ENCODE peak calls at places on chromosomes 11 and 22, in six cellular contexts. One of them, this sample, is unnamed.

GRCh38 chr22:26718905-26719304 is 61.5 kb downstream of the MIAT start:
- DNase-seq in HepG2: no peak
- DNase-seq in H1: no peak
- DNase-seq in esophagus muscularis mucosa: no peak
- DNase-seq in HCT116: no peak
- DNase-seq in breast epithelium: no peak
- DNase-seq in this sample: no peak

GRCh38 chr22:40401532-40401931 is 31.1 kb downstream of the SGSM3 start:
- DNase-seq in HCT116: no peak
- DNase-seq in HepG2: no peak
- DNase-seq in H1: no peak
- DNase-seq in breast epithelium: no peak
- DNase-seq in esophagus muscularis mucosa: no peak
- DNase-seq in this sample: no peak

GRCh38 chr11:111665779-111666178 is 63.5 kb downstream of the SIK2 start:
- DNase-seq in esophagus muscularis mucosa: no peak
- DNase-seq in HepG2: peak
- DNase-seq in breast epithelium: no peak
- DNase-seq in H1: no peak
- DNase-seq in HCT116: no peak
- DNase-seq in this sample: no peak

GRCh38 chr11:120929664-120930154 is 94.2 kb upstream of the TBCEL start:
- DNase-seq in H1: peak
- DNase-seq in breast epithelium: no peak
- DNase-seq in esophagus muscularis mucosa: no peak
- DNase-seq in HCT116: peak
- DNase-seq in HepG2: peak
- DNase-seq in this sample: peak

GRCh38 chr22:18008136-18008535 is 16.2 kb downstream of the MICAL3 start:
- DNase-seq in HCT116: no peak
- DNase-seq in HepG2: no peak
- DNase-seq in esophagus muscularis mucosa: no peak
- DNase-seq in breast epithelium: no peak
- DNase-seq in H1: no peak
- DNase-seq in this sample: no peak

GRCh38 chr22:30600925-30601324 is 6.0 kb upstream of the TCN2 start:
- DNase-seq in esophagus muscularis mucosa: no peak
- DNase-seq in breast epithelium: no peak
- DNase-seq in HepG2: no peak
- DNase-seq in H1: no peak
- DNase-seq in HCT116: no peak
- DNase-seq in this sample: no peak

GRCh38 chr11:122202161-122202950 is 86.3 kb upstream of the BLID start:
- DNase-seq in H1: peak
- DNase-seq in HepG2: peak
- DNase-seq in breast epithelium: no peak
- DNase-seq in esophagus muscularis mucosa: peak
- DNase-seq in HCT116: peak
- DNase-seq in this sample: no peak

GRCh38 chr11:119422505-119423416 is at the start of gene THY1:
- DNase-seq in HepG2: no peak
- DNase-seq in breast epithelium: no peak
- DNase-seq in H1: peak
- DNase-seq in esophagus muscularis mucosa: no peak
- DNase-seq in HCT116: no peak
- DNase-seq in this sample: no peak

GRCh38 chr11:100857236-100858005 is 170.3 kb downstream of the ARHGAP42 start:
- DNase-seq in HepG2: no peak
- DNase-seq in breast epithelium: no peak
- DNase-seq in esophagus muscularis mucosa: no peak
- DNase-seq in HCT116: no peak
- DNase-seq in H1: no peak
- DNase-seq in this sample: no peak

GRCh38 chr11:60873533-60873932 is 6.2 kb downstream of the ZP1 start:
- DNase-seq in breast epithelium: no peak
- DNase-seq in esophagus muscularis mucosa: no peak
- DNase-seq in H1: no peak
- DNase-seq in HCT116: no peak
- DNase-seq in HepG2: no peak
- DNase-seq in this sample: no peak

GRCh38 chr22:26801449-26801848 is 144.1 kb downstream of the MIAT start:
- DNase-seq in HCT116: no peak
- DNase-seq in HepG2: no peak
- DNase-seq in breast epithelium: no peak
- DNase-seq in H1: no peak
- DNase-seq in esophagus muscularis mucosa: no peak
- DNase-seq in this sample: no peak

GRCh38 chr11:75244052-75244814 is 3.7 kb downstream of the TPBGL start:
- DNase-seq in HCT116: no peak
- DNase-seq in H1: no peak
- DNase-seq in HepG2: no peak
- DNase-seq in breast epithelium: no peak
- DNase-seq in esophagus muscularis mucosa: no peak
- DNase-seq in this sample: peak

GRCh38 chr11:96340555-96340885 is 2.5 kb downstream of the MAML2 start:
- DNase-seq in esophagus muscularis mucosa: no peak
- DNase-seq in breast epithelium: no peak
- DNase-seq in HCT116: no peak
- DNase-seq in H1: no peak
- DNase-seq in HepG2: no peak
- DNase-seq in this sample: no peak

GRCh38 chr11:2550606-2550970 is 105.8 kb downstream of the KCNQ1 start:
- DNase-seq in esophagus muscularis mucosa: no peak
- DNase-seq in HepG2: no peak
- DNase-seq in breast epithelium: no peak
- DNase-seq in HCT116: no peak
- DNase-seq in H1: no peak
- DNase-seq in this sample: no peak

GRCh38 chr11:129489254-129489653 is 113.6 kb downstream of the BARX2 start:
- DNase-seq in HCT116: no peak
- DNase-seq in HepG2: no peak
- DNase-seq in breast epithelium: no peak
- DNase-seq in H1: no peak
- DNase-seq in esophagus muscularis mucosa: no peak
- DNase-seq in this sample: no peak

GRCh38 chr11:73314121-73314948 is 6.3 kb downstream of the ARHGEF17 start:
- DNase-seq in breast epithelium: no peak
- DNase-seq in HepG2: peak
- DNase-seq in HCT116: no peak
- DNase-seq in esophagus muscularis mucosa: no peak
- DNase-seq in H1: no peak
- DNase-seq in this sample: no peak

DNA sequence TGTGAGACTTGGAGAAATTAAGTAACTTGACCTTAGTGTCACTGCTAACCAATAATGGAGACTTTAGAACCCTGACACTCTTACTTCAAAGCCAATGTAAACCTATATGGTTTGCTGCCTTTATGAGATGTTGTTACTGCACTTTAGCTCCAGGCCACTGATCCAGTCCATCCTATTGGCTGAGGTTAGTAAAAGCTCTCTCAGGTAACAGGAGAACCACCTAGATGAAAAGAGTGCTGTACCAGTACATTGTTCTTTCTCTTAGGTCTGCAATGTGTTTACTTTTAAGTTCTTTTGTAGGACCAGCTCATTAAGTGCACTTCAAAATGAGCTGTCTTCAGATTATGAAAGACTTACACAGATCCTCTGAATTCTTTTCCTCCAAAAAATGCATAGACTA is 994.0 kb upstream of the FAT3 start:
- DNase-seq in H1: no peak
- DNase-seq in breast epithelium: no peak
- DNase-seq in HepG2: no peak
- DNase-seq in HCT116: no peak
- DNase-seq in esophagus muscularis mucosa: no peak
- DNase-seq in this sample: no peak
- H3K27ac ChIP-seq in H1: no peak
- H3K27ac ChIP-seq in breast epithelium: no peak
- H3K27ac ChIP-seq in HepG2: no peak
- H3K27ac ChIP-seq in HCT116: no peak
- H3K27ac ChIP-seq in esophagus muscularis mucosa: no peak
- H3K27ac ChIP-seq in this sample: no peak

GRCh38 chr11:1010551-1011319 is 25.8 kb downstream of the MUC6 start:
- DNase-seq in breast epithelium: no peak
- DNase-seq in esophagus muscularis mucosa: no peak
- DNase-seq in HepG2: no peak
- DNase-seq in H1: no peak
- DNase-seq in HCT116: no peak
- DNase-seq in this sample: no peak
- TF ChIP-seq POLR2A in breast epithelium: no peak
- TF ChIP-seq POLR2A in esophagus muscularis mucosa: no peak
- TF ChIP-seq POLR2A in HepG2: no peak
- TF ChIP-seq POLR2A in H1: no peak
- TF ChIP-seq POLR2A in HCT116: no peak
- TF ChIP-seq POLR2A in this sample: no peak

GRCh38 chr11:8002676-8003075 is 15.5 kb downstream of the EIF3F start:
- DNase-seq in HCT116: no peak
- DNase-seq in H1: no peak
- DNase-seq in breast epithelium: no peak
- DNase-seq in esophagus muscularis mucosa: peak
- DNase-seq in HepG2: no peak
- DNase-seq in this sample: no peak

GRCh38 chr11:8004008-8004407 is 16.9 kb downstream of the EIF3F start:
- DNase-seq in breast epithelium: no peak
- DNase-seq in esophagus muscularis mucosa: peak
- DNase-seq in H1: no peak
- DNase-seq in HepG2: no peak
- DNase-seq in HCT116: no peak
- DNase-seq in this sample: no peak

GRCh38 chr11:8000390-8000789 is 13.3 kb downstream of the EIF3F start:
- DNase-seq in H1: no peak
- DNase-seq in HepG2: no peak
- DNase-seq in HCT116: no peak
- DNase-seq in breast epithelium: no peak
- DNase-seq in esophagus muscularis mucosa: no peak
- DNase-seq in this sample: no peak

GRCh38 chr11:8003187-8003586 is 16.1 kb downstream of the EIF3F start:
- DNase-seq in breast epithelium: no peak
- DNase-seq in HepG2: no peak
- DNase-seq in esophagus muscularis mucosa: no peak
- DNase-seq in HCT116: no peak
- DNase-seq in H1: no peak
- DNase-seq in this sample: no peak

DNA sequence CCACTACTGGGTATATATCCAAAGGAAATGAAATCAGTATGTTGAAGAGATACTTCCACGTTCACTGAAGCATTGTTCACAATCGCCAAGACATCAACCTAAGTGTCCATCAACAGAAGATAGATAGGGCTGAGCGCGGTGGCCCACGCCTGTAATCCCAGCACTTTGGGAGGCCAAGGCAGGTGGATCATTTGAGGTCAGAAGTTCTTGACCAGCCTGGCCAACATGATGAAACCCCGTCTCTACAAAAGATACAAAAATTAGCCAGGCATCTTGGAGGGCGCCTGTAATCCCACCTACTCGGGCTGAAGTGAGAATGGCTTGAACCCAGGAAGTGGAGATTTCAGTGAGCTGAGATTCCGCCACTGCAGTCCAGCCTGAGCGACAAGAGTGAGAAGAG is 12.7 kb downstream of the EIF3F start:
- DNase-seq in HepG2: no peak
- DNase-seq in HCT116: no peak
- DNase-seq in breast epithelium: no peak
- DNase-seq in esophagus muscularis mucosa: no peak
- DNase-seq in H1: no peak
- DNase-seq in this sample: no peak
- TF ChIP-seq POLR2AphosphoS5 in HepG2: no peak
- TF ChIP-seq POLR2AphosphoS5 in HCT116: no peak
- TF ChIP-seq POLR2AphosphoS5 in breast epithelium: no peak
- TF ChIP-seq POLR2AphosphoS5 in esophagus muscularis mucosa: no peak
- TF ChIP-seq POLR2AphosphoS5 in H1: no peak
- TF ChIP-seq POLR2AphosphoS5 in this sample: no peak

GRCh38 chr11:16326679-16327297 is 29.6 kb downstream of the SOX6 start:
- DNase-seq in HepG2: no peak
- DNase-seq in esophagus muscularis mucosa: no peak
- DNase-seq in breast epithelium: no peak
- DNase-seq in H1: no peak
- DNase-seq in HCT116: no peak
- DNase-seq in this sample: no peak
- H3K27ac ChIP-seq in HepG2: no peak
- H3K27ac ChIP-seq in esophagus muscularis mucosa: no peak
- H3K27ac ChIP-seq in breast epithelium: no peak
- H3K27ac ChIP-seq in H1: no peak
- H3K27ac ChIP-seq in HCT116: no peak
- H3K27ac ChIP-seq in this sample: no peak

This sample was measured in stomach.